ENCODE peak calls at places on chromosomes 13 and 19, in four cellular contexts. B, M, W and Z are unnamed samples.

GRCh38 chr19:49098795-49099194 is 13.5 kb downstream of the SNRNP70 start:
- DNase-seq in B (no peak), M (no peak), W (no peak), Z (no peak)

GRCh38 chr13:60351816-60352215 is 45.2 kb upstream of the TDRD3 start:
- DNase-seq in B (peak), M (no peak), W (no peak), Z (no peak)

GRCh38 chr19:51664997-51665396 is 18.4 kb upstream of the SIGLEC14 start:
- DNase-seq in B (peak), M (no peak), W (no peak), Z (no peak)

GRCh38 chr13:114141261-114141996 is 9.0 kb upstream of the RASA3 start:
- DNase-seq in B (no peak), M (no peak), W (no peak), Z (no peak)

GRCh38 chr13:20518652-20519051 is 7.0 kb downstream of the CRYL1 start:
- DNase-seq in B (no peak), M (no peak), W (no peak), Z (no peak)

GRCh38 chr19:18895828-18896341 is at the start of gene CERS1:
- DNase-seq in B (no peak), M (no peak), W (no peak), Z (no peak)

GRCh38 chr13:113442354-113442984 is 10.8 kb downstream of the ADPRHL1 start:
- DNase-seq in B (no peak), M (no peak), W (no peak), Z (no peak)

GRCh38 chr19:52464798-52465470 is 11.6 kb downstream of the ZNF578 start:
- DNase-seq in B (peak), M (no peak), W (no peak), Z (peak)

GRCh38 chr19:5228932-5229777 is 111.5 kb downstream of the PTPRS start:
- DNase-seq in B (no peak), M (no peak), W (no peak), Z (no peak)

GRCh38 chr13:110322828-110323171 is 15.7 kb downstream of the COL4A2 start:
- DNase-seq in B (no peak), M (no peak), W (no peak), Z (no peak)

GRCh38 chr19:49853852-49854849 is 3.2 kb downstream of the PTOV1 start:
- DNase-seq in B (no peak), M (no peak), W (no peak), Z (no peak)

GRCh38 chr13:60311527-60311926 is 85.5 kb upstream of the TDRD3 start:
- DNase-seq in B (no peak), M (no peak), W (no peak), Z (no peak)

GRCh38 chr13:27533155-27533643 is 82.8 kb upstream of the MTIF3 start:
- DNase-seq in B (peak), M (peak), W (peak), Z (peak)

GRCh38 chr19:48970139-48970766 is 5.1 kb downstream of the FTL start:
- DNase-seq in B (no peak), M (no peak), W (no peak), Z (no peak)

GRCh38 chr13:49935171-49936084 is 712 bp downstream of the SPRYD7 start:
- DNase-seq in B (peak), M (peak), W (no peak), Z (peak)